ENCODE peak calls at places on chromosomes 16 and 17, in nine cellular contexts. Y, E, F, R, I, K, S, O and L are unnamed samples.

GRCh38 chr17:27540300-27541105 is 84.3 kb downstream of the KSR1 start:
- DNase-seq in I (peak), K (peak), O (no peak), R (peak), F (no peak), E (no peak), S (peak), Y (peak), L (peak)

GRCh38 chr16:24685539-24686432 is 43.7 kb upstream of the TNRC6A start:
- DNase-seq in S (peak), Y (peak), K (peak), R (peak), O (no peak), F (no peak), E (peak), I (peak), L (peak)

GRCh38 chr16:85328665-85329058 is 216.4 kb upstream of the CIBAR2 start:
- DNase-seq in O (no peak), R (no peak), I (no peak), S (no peak), Y (no peak), F (no peak), E (no peak), K (no peak), L (no peak)

GRCh38 chr17:9844153-9844552 is 18.4 kb downstream of the GLP2R start:
- DNase-seq in K (no peak), Y (no peak), I (no peak), R (no peak), O (no peak), F (no peak), S (no peak), E (no peak), L (no peak)

GRCh38 chr17:78307887-78308633 is 51.8 kb downstream of the SOCS3 start:
- DNase-seq in R (no peak), F (no peak), S (no peak), K (no peak), O (no peak), Y (no peak), I (peak), E (no peak), L (no peak)

GRCh38 chr17:2040942-2041560 is 771 bp upstream of the OVCA2 start:
- DNase-seq in Y (no peak), O (no peak), S (no peak), F (no peak), K (no peak), I (no peak), E (no peak), R (no peak), L (no peak)

GRCh38 chr17:1455291-1455747 is 713 bp downstream of the CRK start:
- DNase-seq in E (no peak), O (peak), Y (peak), I (peak), R (peak), S (peak), F (peak), K (no peak), L (peak)

GRCh38 chr16:27355610-27356009 is 41.8 kb downstream of the IL4R start:
- DNase-seq in E (no peak), Y (no peak), I (peak), R (peak), S (peak), O (no peak), K (no peak), F (no peak), L (no peak)

GRCh38 chr17:78734841-78735641 is 47.0 kb downstream of the CYTH1 start:
- DNase-seq in S (no peak), F (no peak), E (no peak), Y (no peak), R (peak), K (no peak), O (peak), I (no peak), L (no peak)

GRCh38 chr16:53207810-53208752 is 153.3 kb downstream of the CHD9 start:
- DNase-seq in R (peak), Y (peak), O (no peak), F (peak), E (no peak), K (no peak), I (peak), S (peak), L (peak)

GRCh38 chr16:17578921-17579876 is 108.4 kb upstream of the XYLT1 start:
- DNase-seq in Y (peak), S (peak), K (no peak), I (peak), O (peak), E (no peak), R (peak), F (peak), L (peak)

GRCh38 chr17:9436629-9437028 is 139.0 kb downstream of the STX8 start:
- DNase-seq in Y (no peak), F (no peak), I (no peak), S (no peak), R (no peak), K (no peak), O (no peak), E (no peak), L (no peak)

GRCh38 chr16:56862776-56863175 is 2.2 kb upstream of the SLC12A3 start:
- DNase-seq in R (no peak), E (no peak), F (no peak), I (no peak), O (peak), Y (no peak), K (no peak), S (no peak), L (no peak)

GRCh38 chr17:4879591-4879990 is 19.7 kb upstream of the C17orf107 start:
- DNase-seq in I (no peak), K (no peak), Y (no peak), F (no peak), S (no peak), R (no peak), E (no peak), O (no peak), L (no peak)

GRCh38 chr16:27230562-27230991 is 27.3 kb downstream of the KDM8 start:
- DNase-seq in K (no peak), O (peak), S (no peak), I (no peak), E (no peak), F (no peak), R (peak), Y (no peak), L (no peak)

GRCh38 chr17:17191346-17191792 is 14.8 kb downstream of the PLD6 start:
- DNase-seq in S (peak), I (no peak), O (no peak), K (no peak), E (no peak), Y (no peak), F (no peak), R (no peak), L (peak)

GRCh38 chr17:80105762-80106161 is 4.4 kb downstream of the GAA start:
- DNase-seq in K (no peak), O (no peak), F (no peak), Y (peak), E (no peak), S (no peak), R (no peak), I (no peak), L (no peak)

GRCh38 chr16:11205754-11206459 is 50.1 kb downstream of the SOCS1 start:
- DNase-seq in Y (no peak), E (no peak), F (peak), K (no peak), O (no peak), I (no peak), S (peak), R (peak), L (no peak)

GRCh38 chr17:61007980-61008379 is 330.3 kb downstream of the BCAS3 start:
- DNase-seq in K (no peak), O (no peak), Y (no peak), E (no peak), I (no peak), F (no peak), S (no peak), R (peak), L (no peak)

GRCh38 chr17:43546317-43547188 is at the start of gene ETV4:
- DNase-seq in I (peak), Y (peak), S (peak), E (peak), K (peak), O (peak), F (peak), R (peak), L (peak)

GRCh38 chr16:77807-78443 is at the start of gene MPG:
- DNase-seq in S (peak), Y (peak), O (peak), E (peak), F (peak), R (peak), I (peak), K (no peak), L (peak)

GRCh38 chr16:17348826-17349225 is 121.9 kb downstream of the XYLT1 start:
- DNase-seq in R (no peak), E (no peak), K (no peak), F (no peak), I (no peak), S (no peak), O (no peak), Y (no peak), L (no peak)

GRCh38 chr16:27516360-27516759 is 33.4 kb downstream of the GTF3C1 start:
- DNase-seq in I (no peak), S (no peak), Y (no peak), K (no peak), E (no peak), O (no peak), R (no peak), F (no peak), L (no peak)

GRCh38 chr16:4021070-4021779 is 95.0 kb downstream of the ADCY9 start:
- DNase-seq in S (no peak), E (no peak), I (peak), Y (no peak), R (peak), K (no peak), O (no peak), F (no peak), L (no peak)

GRCh38 chr17:66947311-66947710 is 17.2 kb upstream of the CACNG4 start:
- DNase-seq in R (no peak), Y (no peak), S (no peak), I (no peak), E (no peak), O (no peak), F (no peak), K (no peak), L (no peak)

GRCh38 chr17:57955183-57955952 is at the start of gene CUEDC1:
- DNase-seq in I (peak), R (peak), E (peak), K (no peak), Y (peak), O (peak), S (peak), F (peak), L (peak)

GRCh38 chr17:43556292-43556691 is 10.2 kb upstream of the ETV4 start:
- DNase-seq in F (no peak), S (peak), K (no peak), E (no peak), I (no peak), Y (no peak), O (no peak), R (peak), L (peak)

GRCh38 chr17:81582341-81582740 is 30.2 kb upstream of the FAAP100 start:
- DNase-seq in S (peak), Y (no peak), K (no peak), O (no peak), F (no peak), R (no peak), I (no peak), E (no peak), L (no peak)

GRCh38 chr17:72599891-72600290 is 479.1 kb downstream of the SOX9 start:
- DNase-seq in O (no peak), Y (no peak), F (no peak), S (no peak), R (no peak), E (no peak), I (no peak), K (no peak), L (no peak)

GRCh38 chr17:45777388-45777787 is 6.7 kb upstream of the CRHR1 start:
- DNase-seq in I (no peak), R (no peak), S (no peak), E (no peak), F (no peak), K (no peak), O (no peak), Y (no peak), L (no peak)

GRCh38 chr16:3484328-3485096 is 10.8 kb downstream of the C16orf90 start:
- DNase-seq in F (no peak), O (no peak), R (no peak), E (no peak), Y (peak), S (no peak), I (no peak), K (no peak), L (no peak)

GRCh38 chr16:30649725-30650368 is 913 bp upstream of the PRR14 start:
- DNase-seq in K (no peak), E (no peak), I (no peak), S (no peak), O (no peak), R (no peak), F (no peak), Y (no peak), L (peak)

GRCh38 chr17:51627776-51628175 is 367.4 kb downstream of the UTP18 start:
- DNase-seq in S (no peak), O (no peak), Y (no peak), K (no peak), I (no peak), E (no peak), F (no peak), R (no peak), L (no peak)

GRCh38 chr17:42441717-42442565 is 16.7 kb upstream of the ATP6V0A1 start:
- DNase-seq in E (no peak), O (peak), I (no peak), F (no peak), Y (no peak), K (no peak), S (no peak), R (peak), L (no peak)

GRCh38 chr17:36591434-36592315 is at the start of gene DHRS11:
- DNase-seq in I (peak), R (peak), K (no peak), Y (peak), F (peak), O (peak), E (peak), S (peak), L (peak)

GRCh38 chr17:73068322-73069153 is 23.9 kb downstream of the SLC39A11 start:
- DNase-seq in K (no peak), I (no peak), Y (no peak), F (no peak), S (peak), R (no peak), O (no peak), E (no peak), L (no peak)

GRCh38 chr17:62601438-62601837 is 26.0 kb upstream of the MRC2 start:
- DNase-seq in R (no peak), K (no peak), E (no peak), O (no peak), I (no peak), F (no peak), Y (no peak), S (no peak), L (no peak)